ENCODE peak calls at places on chromosomes 6 and 20, in nine cellular contexts. One of them, this sample, is unnamed.

GRCh38 chr6:71851214-71851613 is 35.1 kb upstream of the RIMS1 start:
- DNase-seq in ovary: no peak
- DNase-seq in GM23248: peak; percentile 32
- DNase-seq in fibroblast of lung: no peak
- DNase-seq in SJCRH30: no peak
- DNase-seq in vagina: no peak
- DNase-seq in neuronal stem cell: no peak
- DNase-seq in breast epithelium: no peak
- DNase-seq in suprapubic skin: no peak
- DNase-seq in this sample: no peak

GRCh38 chr6:156988276-156989158 is 211.3 kb downstream of the ARID1B start:
- DNase-seq in ovary: no peak
- DNase-seq in GM23248: no peak
- DNase-seq in fibroblast of lung: peak; percentile 48
- DNase-seq in SJCRH30: no peak
- DNase-seq in vagina: no peak
- DNase-seq in neuronal stem cell: no peak
- DNase-seq in breast epithelium: no peak
- DNase-seq in suprapubic skin: no peak
- DNase-seq in this sample: peak; percentile 77

GRCh38 chr6:90681863-90682262 is 95.0 kb upstream of the MAP3K7 start:
- DNase-seq in ovary: no peak
- DNase-seq in GM23248: no peak
- DNase-seq in fibroblast of lung: no peak
- DNase-seq in SJCRH30: no peak
- DNase-seq in vagina: no peak
- DNase-seq in neuronal stem cell: no peak
- DNase-seq in breast epithelium: no peak
- DNase-seq in suprapubic skin: no peak
- DNase-seq in this sample: no peak

GRCh38 chr6:147508073-147508870 is at the start of gene SAMD5:
- DNase-seq in ovary: peak; percentile 41
- DNase-seq in GM23248: peak; percentile 61
- DNase-seq in fibroblast of lung: peak; percentile 75
- DNase-seq in SJCRH30: peak; percentile 81
- DNase-seq in vagina: no peak
- DNase-seq in neuronal stem cell: peak; percentile 63
- DNase-seq in breast epithelium: no peak
- DNase-seq in suprapubic skin: no peak
- DNase-seq in this sample: peak; percentile 77

GRCh38 chr6:3026811-3027626 is 27.3 kb downstream of the NQO2 start:
- DNase-seq in ovary: no peak
- DNase-seq in GM23248: no peak
- DNase-seq in fibroblast of lung: peak; percentile 41
- DNase-seq in SJCRH30: no peak
- DNase-seq in vagina: no peak
- DNase-seq in neuronal stem cell: no peak
- DNase-seq in breast epithelium: no peak
- DNase-seq in suprapubic skin: no peak
- DNase-seq in this sample: no peak

GRCh38 chr6:11428351-11428750 is 109.2 kb upstream of the TMEM170B start:
- DNase-seq in ovary: no peak
- DNase-seq in GM23248: peak; percentile 24
- DNase-seq in fibroblast of lung: no peak
- DNase-seq in SJCRH30: no peak
- DNase-seq in vagina: no peak
- DNase-seq in neuronal stem cell: no peak
- DNase-seq in breast epithelium: no peak
- DNase-seq in suprapubic skin: no peak
- DNase-seq in this sample: peak; percentile 24

GRCh38 chr6:113120577-113121285 is 736.4 kb upstream of the MARCKS start:
- DNase-seq in ovary: no peak
- DNase-seq in GM23248: peak; percentile 95
- DNase-seq in fibroblast of lung: peak; percentile 100
- DNase-seq in SJCRH30: peak; percentile 90
- DNase-seq in vagina: no peak
- DNase-seq in neuronal stem cell: no peak
- DNase-seq in breast epithelium: no peak
- DNase-seq in suprapubic skin: no peak
- DNase-seq in this sample: no peak

GRCh38 chr6:135196739-135197510 is 15.8 kb downstream of the MYB start:
- DNase-seq in ovary: no peak
- DNase-seq in GM23248: no peak
- DNase-seq in fibroblast of lung: no peak
- DNase-seq in SJCRH30: no peak
- DNase-seq in vagina: no peak
- DNase-seq in neuronal stem cell: no peak
- DNase-seq in breast epithelium: no peak
- DNase-seq in suprapubic skin: no peak
- DNase-seq in this sample: no peak

GRCh38 chr20:14720251-14720650 is 382.8 kb upstream of the FLRT3 start:
- DNase-seq in ovary: no peak
- DNase-seq in GM23248: no peak
- DNase-seq in fibroblast of lung: no peak
- DNase-seq in SJCRH30: no peak
- DNase-seq in vagina: no peak
- DNase-seq in neuronal stem cell: no peak
- DNase-seq in breast epithelium: no peak
- DNase-seq in suprapubic skin: no peak
- DNase-seq in this sample: no peak

GRCh38 chr6:116444092-116444491 is 17.1 kb upstream of the CALHM6 start:
- DNase-seq in ovary: no peak
- DNase-seq in GM23248: peak; percentile 63
- DNase-seq in fibroblast of lung: no peak
- DNase-seq in SJCRH30: no peak
- DNase-seq in vagina: no peak
- DNase-seq in neuronal stem cell: no peak
- DNase-seq in breast epithelium: no peak
- DNase-seq in suprapubic skin: no peak
- DNase-seq in this sample: no peak

GRCh38 chr20:58818585-58819285 is 32.0 kb downstream of the GNAS-AS1 start:
- DNase-seq in ovary: no peak
- DNase-seq in GM23248: peak; percentile 93
- DNase-seq in fibroblast of lung: peak; percentile 98
- DNase-seq in SJCRH30: peak; percentile 94
- DNase-seq in vagina: no peak
- DNase-seq in neuronal stem cell: no peak
- DNase-seq in breast epithelium: no peak
- DNase-seq in suprapubic skin: no peak
- DNase-seq in this sample: no peak

GRCh38 chr6:119060255-119060907 is 18.1 kb downstream of the FAM184A start:
- DNase-seq in ovary: no peak
- DNase-seq in GM23248: no peak
- DNase-seq in fibroblast of lung: no peak
- DNase-seq in SJCRH30: no peak
- DNase-seq in vagina: no peak
- DNase-seq in neuronal stem cell: no peak
- DNase-seq in breast epithelium: no peak
- DNase-seq in suprapubic skin: no peak
- DNase-seq in this sample: no peak

GRCh38 chr6:18509871-18510643 is 122.9 kb downstream of the RNF144B start:
- DNase-seq in ovary: no peak
- DNase-seq in GM23248: peak; percentile 55
- DNase-seq in fibroblast of lung: peak; percentile 20
- DNase-seq in SJCRH30: no peak
- DNase-seq in vagina: no peak
- DNase-seq in neuronal stem cell: no peak
- DNase-seq in breast epithelium: no peak
- DNase-seq in suprapubic skin: no peak
- DNase-seq in this sample: no peak

GRCh38 chr6:44850367-44850766 is 462.9 kb downstream of the CDC5L start:
- DNase-seq in ovary: no peak
- DNase-seq in GM23248: no peak
- DNase-seq in fibroblast of lung: no peak
- DNase-seq in SJCRH30: no peak
- DNase-seq in vagina: no peak
- DNase-seq in neuronal stem cell: no peak
- DNase-seq in breast epithelium: no peak
- DNase-seq in suprapubic skin: no peak
- DNase-seq in this sample: no peak
- H3K4me3 ChIP-seq in ovary: no peak overlapping the region
- H3K4me3 ChIP-seq in GM23248: no peak overlapping the region
- H3K4me3 ChIP-seq in fibroblast of lung: no peak overlapping the region
- H3K4me3 ChIP-seq in SJCRH30: no peak overlapping the region
- H3K4me3 ChIP-seq in vagina: no peak overlapping the region
- H3K4me3 ChIP-seq in neuronal stem cell: no peak overlapping the region
- H3K4me3 ChIP-seq in breast epithelium: no peak overlapping the region
- H3K4me3 ChIP-seq in suprapubic skin: no peak overlapping the region
- H3K4me3 ChIP-seq in this sample: no peak overlapping the region

GRCh38 chr20:57713951-57714350 is 4.1 kb upstream of the PMEPA1 start:
- DNase-seq in ovary: no peak
- DNase-seq in GM23248: no peak
- DNase-seq in fibroblast of lung: no peak
- DNase-seq in SJCRH30: no peak
- DNase-seq in vagina: no peak
- DNase-seq in neuronal stem cell: no peak
- DNase-seq in breast epithelium: no peak
- DNase-seq in suprapubic skin: no peak
- DNase-seq in this sample: no peak
- H3K4me1 ChIP-seq in ovary: peaks cover 4% of the 10 kb centered on the region
- H3K4me1 ChIP-seq in GM23248: peaks cover 54% of the 10 kb centered on the region
- H3K4me1 ChIP-seq in fibroblast of lung: no peaks in the 10 kb centered on the region
- H3K4me1 ChIP-seq in SJCRH30: peaks cover 29% of the 10 kb centered on the region
- H3K4me1 ChIP-seq in vagina: peaks cover 49% of the 10 kb centered on the region
- H3K4me1 ChIP-seq in neuronal stem cell: peaks cover 10% of the 10 kb centered on the region
- H3K4me1 ChIP-seq in breast epithelium: no peaks in the 10 kb centered on the region
- H3K4me1 ChIP-seq in suprapubic skin: peaks cover 65% of the 10 kb centered on the region
- H3K4me1 ChIP-seq in this sample: peaks cover 12% of the 10 kb centered on the region

GRCh38 chr20:29762620-29763019 is 1494.8 kb upstream of the DEFB115 start:
- DNase-seq in ovary: no peak
- DNase-seq in GM23248: no peak
- DNase-seq in fibroblast of lung: no peak
- DNase-seq in SJCRH30: no peak
- DNase-seq in vagina: no peak
- DNase-seq in neuronal stem cell: no peak
- DNase-seq in breast epithelium: no peak
- DNase-seq in suprapubic skin: no peak
- DNase-seq in this sample: no peak

DNA sequence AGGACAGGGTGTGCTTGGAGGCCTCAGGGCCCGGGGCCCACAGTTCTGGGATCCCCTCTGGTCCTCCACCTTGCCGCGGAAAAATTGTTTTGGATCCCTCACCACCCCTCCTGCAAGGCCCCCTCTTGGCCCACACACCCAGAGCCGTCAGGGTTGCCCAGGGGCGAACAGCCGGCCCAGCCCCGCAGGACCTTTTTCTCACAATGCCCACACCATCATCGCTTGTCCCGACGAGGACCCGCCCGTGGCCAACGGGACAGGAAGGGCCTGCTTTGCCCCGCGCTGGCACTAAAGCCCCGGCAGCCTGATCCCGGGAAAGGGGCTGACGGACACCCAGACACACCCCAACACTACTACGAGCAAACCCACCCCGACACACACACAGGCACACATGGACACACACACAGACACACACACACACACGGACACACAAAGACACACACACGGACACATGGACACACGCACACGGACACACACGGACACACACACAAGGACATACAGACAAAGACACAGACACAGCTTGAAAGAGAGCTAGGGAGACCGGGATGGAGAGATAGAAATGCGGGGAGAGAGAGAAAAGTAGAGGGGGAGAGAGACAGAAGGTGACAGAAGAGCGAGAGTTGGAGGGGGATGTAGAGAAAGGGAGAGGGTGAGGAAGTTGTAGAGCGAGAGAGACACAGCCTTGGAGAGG is 1493.5 kb upstream of the DEFB115 start:
- DNase-seq in ovary: no peak
- DNase-seq in GM23248: no peak
- DNase-seq in fibroblast of lung: no peak
- DNase-seq in SJCRH30: no peak
- DNase-seq in vagina: no peak
- DNase-seq in neuronal stem cell: no peak
- DNase-seq in breast epithelium: no peak
- DNase-seq in suprapubic skin: no peak
- DNase-seq in this sample: no peak
- H3K9me3 ChIP-seq in ovary: no peaks in the 10 kb centered on the region
- H3K9me3 ChIP-seq in GM23248: no peaks in the 10 kb centered on the region
- H3K9me3 ChIP-seq in fibroblast of lung: no peaks in the 10 kb centered on the region
- H3K9me3 ChIP-seq in SJCRH30: no peaks in the 10 kb centered on the region
- H3K9me3 ChIP-seq in vagina: no peaks in the 10 kb centered on the region
- H3K9me3 ChIP-seq in neuronal stem cell: peaks cover 6% of the 10 kb centered on the region
- H3K9me3 ChIP-seq in breast epithelium: no peaks in the 10 kb centered on the region
- H3K9me3 ChIP-seq in suprapubic skin: no peaks in the 10 kb centered on the region
- H3K9me3 ChIP-seq in this sample: no peaks in the 10 kb centered on the region

GRCh38 chr20:49160057-49160929 is 27.8 kb downstream of the STAU1 start:
- DNase-seq in ovary: no peak
- DNase-seq in GM23248: no peak
- DNase-seq in fibroblast of lung: no peak
- DNase-seq in SJCRH30: no peak
- DNase-seq in vagina: no peak
- DNase-seq in neuronal stem cell: no peak
- DNase-seq in breast epithelium: no peak
- DNase-seq in suprapubic skin: no peak
- DNase-seq in this sample: no peak

GRCh38 chr20:49157146-49157545 is 31.0 kb downstream of the STAU1 start:
- DNase-seq in ovary: no peak
- DNase-seq in GM23248: no peak
- DNase-seq in fibroblast of lung: no peak
- DNase-seq in SJCRH30: no peak
- DNase-seq in vagina: no peak
- DNase-seq in neuronal stem cell: no peak
- DNase-seq in breast epithelium: no peak
- DNase-seq in suprapubic skin: no peak
- DNase-seq in this sample: no peak

GRCh38 chr20:49163696-49164095 is 24.4 kb downstream of the STAU1 start:
- DNase-seq in ovary: no peak
- DNase-seq in GM23248: no peak
- DNase-seq in fibroblast of lung: no peak
- DNase-seq in SJCRH30: no peak
- DNase-seq in vagina: no peak
- DNase-seq in neuronal stem cell: no peak
- DNase-seq in breast epithelium: no peak
- DNase-seq in suprapubic skin: no peak
- DNase-seq in this sample: no peak

GRCh38 chr20:49165611-49166010 is 22.5 kb downstream of the STAU1 start:
- DNase-seq in ovary: no peak
- DNase-seq in GM23248: no peak
- DNase-seq in fibroblast of lung: no peak
- DNase-seq in SJCRH30: no peak
- DNase-seq in vagina: no peak
- DNase-seq in neuronal stem cell: no peak
- DNase-seq in breast epithelium: no peak
- DNase-seq in suprapubic skin: no peak
- DNase-seq in this sample: no peak

DNA sequence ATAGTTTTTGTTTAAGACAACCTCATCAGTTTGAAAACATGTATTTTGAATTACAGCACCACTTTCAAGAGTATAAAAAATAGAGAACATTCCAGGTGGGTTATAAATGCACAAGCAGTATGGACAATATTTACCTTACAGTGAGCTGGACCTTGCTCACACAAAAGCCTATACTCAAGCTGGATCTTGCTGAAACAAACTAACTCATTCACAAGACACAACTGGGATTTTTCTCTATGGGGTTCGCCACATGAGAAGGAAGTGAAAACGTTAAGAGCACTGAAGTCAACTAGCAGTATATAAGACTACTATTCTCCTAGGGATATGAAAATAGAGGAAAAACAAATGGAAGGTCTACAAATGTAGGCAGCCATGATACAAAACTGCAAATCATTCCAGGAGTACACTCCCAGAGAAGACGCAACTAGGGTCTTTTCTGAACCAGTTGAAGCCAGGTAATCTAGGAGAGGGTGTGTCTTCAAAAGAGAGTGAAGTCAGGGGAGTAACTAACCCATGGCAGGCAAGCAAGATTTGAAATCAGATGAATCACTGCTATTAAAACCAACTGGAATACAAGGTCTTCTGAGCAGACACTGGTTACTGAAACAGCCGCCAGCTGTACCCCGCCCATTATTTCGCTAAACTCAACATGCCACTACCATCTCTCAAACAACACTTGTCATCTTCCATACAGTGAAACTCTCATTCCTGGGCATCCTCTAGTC is 26.5 kb downstream of the STAU1 start:
- DNase-seq in ovary: no peak
- DNase-seq in GM23248: peak; percentile 23
- DNase-seq in fibroblast of lung: no peak
- DNase-seq in SJCRH30: no peak
- DNase-seq in vagina: no peak
- DNase-seq in neuronal stem cell: no peak
- DNase-seq in breast epithelium: no peak
- DNase-seq in suprapubic skin: no peak
- DNase-seq in this sample: no peak
- H3K4me3 ChIP-seq in ovary: no peak overlapping the region
- H3K4me3 ChIP-seq in GM23248: no peak overlapping the region
- H3K4me3 ChIP-seq in fibroblast of lung: no peak overlapping the region
- H3K4me3 ChIP-seq in SJCRH30: no peak overlapping the region
- H3K4me3 ChIP-seq in vagina: no peak overlapping the region
- H3K4me3 ChIP-seq in neuronal stem cell: no peak overlapping the region
- H3K4me3 ChIP-seq in breast epithelium: no peak overlapping the region
- H3K4me3 ChIP-seq in suprapubic skin: no peak overlapping the region
- H3K4me3 ChIP-seq in this sample: no peak overlapping the region

This sample was measured in HAP-1.